ENCODE peak calls at places on chromosome X, in six cellular contexts. H is breast epithelium, S is SK-N-SH, J is sigmoid colon, E is vagina, K is upper lobe of left lung. B is an unnamed sample. For H3K4me1, the result is how much of the 10 kb centered on the place peaks cover.

GRCh38 chrX:40154853-40155616 is 57.3 kb upstream of the BCOR start:
- DNase-seq in H (no peak), S (peak), J (peak), E (no peak), K (peak), B (peak)

GRCh38 chrX:149825424-149825823 is 43.7 kb downstream of the MAGEA9 start:
- DNase-seq in H (no peak), S (peak), J (no peak), E (no peak), K (no peak), B (no peak)

GRCh38 chrX:50618788-50619558 is 148.3 kb upstream of the DGKK start:
- DNase-seq in H (no peak), S (no peak), J (no peak), E (no peak), K (no peak), B (no peak)

GRCh38 chrX:102712967-102713677 is 874 bp downstream of the GPRASP2 start:
- DNase-seq in H (peak), S (peak), J (peak), E (no peak), K (peak), B (peak)

GRCh38 chrX:133838761-133839676 is 146.4 kb downstream of the GPC3 start:
- DNase-seq in H (no peak), S (peak), J (no peak), E (no peak), K (no peak), B (no peak)

GRCh38 chrX:45757272-45757671 is 556.6 kb upstream of the DIPK2B start:
- DNase-seq in H (no peak), S (no peak), J (no peak), E (no peak), K (no peak), B (no peak)

GRCh38 chrX:136204571-136204970 is 46.6 kb downstream of the MAP7D3 start:
- DNase-seq in H (no peak), S (no peak), J (peak), E (no peak), K (no peak), B (no peak)

GRCh38 chrX:45449982-45450381 is 249.3 kb upstream of the DIPK2B start:
- DNase-seq in H (no peak), S (no peak), J (no peak), E (no peak), K (no peak), B (no peak)

GRCh38 chrX:139044680-139045079 is 333.2 kb upstream of the FGF13 start:
- DNase-seq in H (no peak), S (no peak), J (no peak), E (no peak), K (no peak), B (no peak)

GRCh38 chrX:56788717-56789122 is 59.7 kb downstream of the NBDY start:
- DNase-seq in H (no peak), S (no peak), J (peak), E (no peak), K (peak), B (peak)

GRCh38 chrX:64427281-64427680 is 32.0 kb upstream of the MTMR8 start:
- DNase-seq in H (no peak), S (no peak), J (no peak), E (no peak), K (no peak), B (no peak)

DNA sequence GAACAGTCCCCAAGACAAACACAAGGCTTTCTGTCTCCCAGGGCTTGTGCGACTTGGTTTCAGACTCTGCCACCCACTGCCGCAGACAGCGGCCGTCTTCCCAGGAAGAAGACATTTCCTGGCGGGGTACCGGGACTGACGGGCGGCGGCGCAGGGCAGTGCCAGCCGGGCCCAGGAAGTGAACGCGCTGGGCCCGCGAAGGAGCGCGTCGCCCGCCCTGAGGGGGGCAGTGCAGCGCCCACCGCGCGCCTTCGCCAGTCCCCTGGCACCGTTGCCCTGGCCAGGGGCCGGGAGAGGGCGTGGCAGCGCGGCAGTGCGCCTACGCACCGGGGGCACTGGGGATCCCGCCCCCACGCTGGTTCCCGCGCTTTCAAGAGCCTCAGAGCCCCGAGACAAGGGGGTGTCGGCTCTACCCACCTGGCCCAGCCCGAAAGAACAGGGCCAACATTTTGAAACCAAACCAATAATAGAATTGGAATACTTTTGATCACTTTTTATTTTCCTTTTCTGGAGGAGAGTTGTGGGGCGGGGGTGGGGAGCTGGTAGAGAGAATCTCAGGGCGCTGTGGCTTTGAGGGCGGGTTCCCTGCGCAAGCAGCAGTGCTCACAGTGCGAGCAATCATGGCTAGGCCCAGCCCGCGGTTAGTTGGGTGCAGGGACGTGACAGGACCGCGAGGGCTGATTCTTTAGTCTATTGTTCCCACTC is 23.6 kb upstream of the APLN start:
- DNase-seq in H (no peak), S (peak), J (peak), E (peak), K (peak), B (peak)
- TF ChIP-seq CTCF in H (no peak), S (peak), J (no peak), E (no peak), K (peak), B (no peak)

GRCh38 chrX:77953300-77953699 is 16.1 kb downstream of the PGAM4 start:
- DNase-seq in H (no peak), S (no peak), J (no peak), E (no peak), K (no peak), B (no peak)
- H3K4me1 ChIP-seq in H (under half), S (under half), J (under half), E (under half), K (under half), B (under half)

GRCh38 chrX:17635231-17635630 is 102.1 kb upstream of the SCML1 start:
- DNase-seq in H (no peak), S (no peak), J (no peak), E (no peak), K (no peak), B (no peak)

GRCh38 chrX:17634542-17635207 is 102.6 kb upstream of the SCML1 start:
- DNase-seq in H (no peak), S (no peak), J (no peak), E (no peak), K (no peak), B (peak)

GRCh38 chrX:17637235-17637634 is 100.1 kb upstream of the SCML1 start:
- DNase-seq in H (no peak), S (no peak), J (no peak), E (no peak), K (no peak), B (no peak)

GRCh38 chrX:17642891-17643290 is 94.4 kb upstream of the SCML1 start:
- DNase-seq in H (no peak), S (no peak), J (no peak), E (no peak), K (no peak), B (no peak)

DNA sequence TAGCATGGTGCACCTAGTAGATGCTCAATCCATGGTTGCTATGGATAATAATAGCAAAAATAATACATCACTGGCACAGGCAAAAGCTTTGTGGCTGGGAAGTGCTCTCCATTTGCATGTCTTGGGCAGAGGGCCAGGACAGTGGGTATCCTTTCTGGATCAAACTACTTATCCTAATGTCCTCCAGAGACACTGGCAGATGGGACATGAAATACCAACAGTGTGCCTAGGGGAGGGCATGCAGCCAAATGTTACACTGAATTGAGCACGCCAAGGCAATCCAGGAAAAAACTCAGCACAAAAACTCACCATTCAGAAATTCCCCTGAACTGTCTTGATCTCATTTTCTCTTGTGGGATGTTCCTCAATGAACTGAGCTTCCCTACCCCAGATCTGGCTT is 98.6 kb upstream of the SCML1 start:
- DNase-seq in H (no peak), S (no peak), J (no peak), E (no peak), K (no peak), B (no peak)
- TF ChIP-seq POLR2AphosphoS5 in H (no peak), S (no peak), J (no peak), E (no peak), K (no peak), B (no peak)

DNA sequence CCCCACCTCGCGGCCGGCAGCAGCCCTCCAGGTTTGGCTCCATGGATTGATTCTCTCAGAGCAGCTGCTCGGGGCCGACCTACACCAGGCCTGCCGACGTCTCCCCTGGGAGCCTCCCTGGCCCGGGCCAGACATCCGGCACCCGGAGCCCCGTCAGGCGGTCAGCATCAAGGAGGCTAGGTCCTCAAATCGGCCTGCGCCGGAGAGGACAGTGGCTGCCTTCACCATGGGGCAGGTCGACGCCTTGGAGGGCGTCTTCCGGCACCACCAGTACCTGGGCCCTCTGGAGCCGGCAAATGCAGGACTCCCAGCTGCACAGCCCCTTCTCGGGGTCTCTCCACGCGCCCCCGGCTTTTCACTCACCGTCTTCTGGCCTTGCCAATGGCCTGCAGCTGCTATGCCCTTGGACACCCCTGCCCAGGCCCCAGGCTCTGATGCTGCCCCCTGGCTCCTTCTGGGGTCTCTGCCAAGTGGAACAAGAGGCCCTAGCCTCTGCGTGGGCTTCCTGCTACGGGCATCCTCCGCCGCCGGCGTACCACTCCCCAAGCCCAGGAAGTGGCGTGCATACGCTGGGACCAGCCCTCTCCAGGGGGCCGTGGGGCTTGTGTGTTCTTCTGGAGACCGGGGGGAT is 341.8 kb downstream of the MAGEB5 start:
- DNase-seq in H (no peak), S (no peak), J (peak), E (no peak), K (no peak), B (no peak)
- TF ChIP-seq CTCF in H (no peak), S (no peak), J (no peak), E (no peak), K (no peak), B (no peak)

GRCh38 chrX:21943460-21944135 is 3.1 kb downstream of the SMS start:
- DNase-seq in H (no peak), S (no peak), J (no peak), E (no peak), K (no peak), B (no peak)
- H3K4me1 ChIP-seq in H (under half), S (under half), J (under half), E (under half), K (under half), B (under half)